ENCODE peak calls at places on chromosomes 6 and 20, in eight cellular contexts. I is lower lobe of right lung, R is tibial nerve, D is WERI-Rb-1, Z is AG04450, Y is dorsolateral prefrontal cortex, S is adrenal gland, G is suprapubic skin. M is an unnamed sample.
A peak's percentile ranks its signal among the peaks of the same experiment; 100 is the strongest.

GRCh38 chr6:136669299-136669699 is 119.1 kb upstream of the MAP7 start:
- DNase-seq in D (no peak), Y (no peak), G (no peak), I (no peak), R (no peak), S (peak; percentile 35), Z (peak; percentile 73), M (no peak)

GRCh38 chr20:14865731-14866130 is 528.3 kb upstream of the FLRT3 start:
- DNase-seq in Y (no peak), G (no peak), Z (no peak), D (no peak), R (no peak), S (no peak), I (no peak), M (no peak)

GRCh38 chr6:137852811-137853210 is 14.2 kb upstream of the TNFAIP3 start:
- DNase-seq in S (no peak), Z (no peak), I (no peak), R (no peak), D (no peak), G (no peak), Y (no peak), M (no peak)

GRCh38 chr20:7579888-7580287 is 360.4 kb downstream of the HAO1 start:
- DNase-seq in R (no peak), I (no peak), D (no peak), G (no peak), S (no peak), Z (no peak), Y (no peak), M (no peak)

GRCh38 chr6:83862776-83863471 is 3.4 kb downstream of the CYB5R4 start:
- DNase-seq in S (no peak), Z (no peak), I (no peak), R (no peak), D (no peak), Y (no peak), G (no peak), M (no peak)

GRCh38 chr20:36462440-36463211 is 78.7 kb upstream of the MYL9 start:
- DNase-seq in D (no peak), Y (no peak), I (peak; percentile 71), R (peak; percentile 46), G (peak; percentile 83), S (peak; percentile 67), Z (no peak), M (peak; percentile 80)

GRCh38 chr6:127630800-127631199 is 53.8 kb downstream of the C6orf58 start:
- DNase-seq in D (no peak), Y (no peak), S (no peak), R (no peak), I (no peak), Z (no peak), G (no peak), M (no peak)

GRCh38 chr6:139536751-139537617 is 162.5 kb upstream of the CITED2 start:
- DNase-seq in R (no peak), G (no peak), Y (no peak), D (no peak), I (no peak), Z (no peak), S (no peak), M (no peak)

GRCh38 chr6:79330723-79331122 is 96.2 kb upstream of the HMGN3 start:
- DNase-seq in S (no peak), D (no peak), G (no peak), I (no peak), R (no peak), Y (no peak), Z (no peak), M (no peak)

GRCh38 chr6:42193491-42193894 is 1.3 kb downstream of the GUCA1B start:
- DNase-seq in Z (no peak), I (no peak), D (peak; percentile 50), Y (no peak), R (no peak), S (no peak), G (no peak), M (no peak)

GRCh38 chr6:6390849-6391602 is 70.6 kb upstream of the F13A1 start:
- DNase-seq in G (no peak), R (no peak), Y (no peak), Z (no peak), S (no peak), D (no peak), I (no peak), M (no peak)

GRCh38 chr6:93424303-93425064 is 5.1 kb upstream of the EPHA7 start:
- DNase-seq in Y (no peak), Z (no peak), S (no peak), I (no peak), R (no peak), G (no peak), D (no peak), M (no peak)

GRCh38 chr20:31670371-31671228 is 32.9 kb downstream of the COX4I2 start:
- DNase-seq in D (no peak), S (peak; percentile 67), G (peak; percentile 85), I (peak; percentile 70), Y (peak; percentile 88), Z (no peak), R (peak; percentile 44), M (peak; percentile 78)

GRCh38 chr6:52551483-52552277 is 25.2 kb downstream of the TRAM2 start:
- DNase-seq in S (peak; percentile 79), Z (peak; percentile 87), Y (peak; percentile 38), D (peak; percentile 59), R (no peak), I (peak; percentile 67), G (no peak), M (peak; percentile 58)

GRCh38 chr6:132257561-132257960 is 143.7 kb downstream of the MOXD1 start:
- DNase-seq in G (no peak), Y (no peak), D (no peak), I (no peak), Z (no peak), R (no peak), S (no peak), M (no peak)

GRCh38 chr20:409697-410559 is 1.8 kb downstream of the RBCK1 start:
- DNase-seq in D (no peak), R (no peak), S (peak; percentile 40), Y (no peak), Z (no peak), I (no peak), G (no peak), M (no peak)

GRCh38 chr20:4617484-4617883 is 104.2 kb upstream of the PRND start:
- DNase-seq in Z (no peak), Y (no peak), I (no peak), D (no peak), G (no peak), S (no peak), R (no peak), M (no peak)

GRCh38 chr20:25546048-25546447 is 39.3 kb downstream of the NINL start:
- DNase-seq in I (no peak), G (no peak), D (no peak), Z (no peak), R (no peak), S (no peak), Y (no peak), M (no peak)
- H3K27ac ChIP-seq in I (peak overlapping the region; percentile 13), G (no peak overlapping the region), D (peak overlapping the region; percentile 89), Z (no peak overlapping the region), R (no peak overlapping the region), S (no peak overlapping the region), Y (no peak overlapping the region), M (no peak overlapping the region)

GRCh38 chr6:166334878-166335277 is 7.5 kb downstream of the SFT2D1 start:
- DNase-seq in G (no peak), I (no peak), Y (no peak), D (no peak), S (no peak), Z (no peak), R (no peak), M (no peak)

GRCh38 chr6:166335378-166336366 is 6.7 kb downstream of the SFT2D1 start:
- DNase-seq in I (no peak), R (no peak), Z (no peak), D (no peak), Y (no peak), G (no peak), S (no peak), M (no peak)

GRCh38 chr6:166333172-166333995 is 9.0 kb downstream of the SFT2D1 start:
- DNase-seq in D (no peak), Y (no peak), Z (no peak), S (no peak), G (no peak), R (no peak), I (no peak), M (no peak)

GRCh38 chr6:166331503-166332133 is 10.7 kb downstream of the SFT2D1 start:
- DNase-seq in S (no peak), D (no peak), R (no peak), I (no peak), Z (no peak), Y (no peak), G (no peak), M (no peak)

GRCh38 chr6:166330612-166331011 is 11.7 kb downstream of the SFT2D1 start:
- DNase-seq in Z (no peak), R (no peak), I (no peak), D (peak; percentile 93), S (no peak), G (no peak), Y (peak; percentile 83), M (peak; percentile 61)
- TF ChIP-seq CTCF in Z (no peak), R (no peak), I (no peak), D (peak; percentile 80), S (peak; percentile 17), G (no peak), Y (peak; percentile 63), M (peak; percentile 47)

GRCh38 chr6:63598001-63598250 is 25.6 kb downstream of the LOC128125822 start:
- DNase-seq in I (no peak), R (no peak), Y (no peak), Z (no peak), S (no peak), G (no peak), D (no peak), M (no peak)
- H3K4me3 ChIP-seq in I (peak overlapping the region; percentile 55), R (peak overlapping the region; percentile 56), Y (peak overlapping the region; percentile 77), Z (peak overlapping the region; percentile 70), S (peak overlapping the region; percentile 59), G (peak overlapping the region; percentile 57), D (peak overlapping the region; percentile 59), M (peak overlapping the region; percentile 62)

GRCh38 chr20:64006902-64007301 is 26.0 kb downstream of the PRPF6 start:
- DNase-seq in S (no peak), Z (no peak), R (no peak), Y (no peak), D (no peak), I (no peak), G (no peak), M (no peak)

GRCh38 chr20:64009811-64010387 is 26.1 kb upstream of the C20orf204 start:
- DNase-seq in S (no peak), Y (no peak), I (no peak), R (no peak), Z (no peak), D (no peak), G (no peak), M (no peak)

GRCh38 chr20:64005394-64005793 is 24.5 kb downstream of the PRPF6 start:
- DNase-seq in D (no peak), G (no peak), R (no peak), Z (no peak), S (peak; percentile 64), Y (no peak), I (no peak), M (no peak)

GRCh38 chr20:64003970-64004725 is 23.2 kb downstream of the PRPF6 start:
- DNase-seq in S (no peak), G (no peak), D (no peak), I (no peak), Y (no peak), R (no peak), Z (no peak), M (no peak)

DNA sequence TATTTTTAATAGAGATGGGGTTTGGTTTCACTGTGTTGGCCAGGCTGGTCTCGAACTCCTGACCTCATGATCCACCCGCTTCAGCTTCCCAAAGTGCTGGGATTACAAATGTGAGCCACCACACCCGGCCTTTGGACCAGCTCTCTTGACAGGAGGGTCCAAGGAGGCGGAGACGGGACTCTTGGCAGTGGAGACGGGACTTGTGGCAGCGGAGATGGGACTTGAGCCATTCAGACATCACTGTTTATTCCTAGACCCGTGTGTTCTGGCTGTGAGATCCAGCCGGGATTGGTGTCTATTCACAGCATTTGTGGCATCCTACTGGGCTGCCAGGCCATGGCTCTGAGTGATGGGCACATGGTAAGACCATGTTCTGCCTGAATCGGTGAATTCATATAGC is 25.6 kb downstream of the PRPF6 start:
- DNase-seq in S (no peak), Y (no peak), G (no peak), R (no peak), Z (no peak), D (no peak), I (no peak), M (no peak)
- H3K27ac ChIP-seq in S (no peak overlapping the region), Y (no peak overlapping the region), G (no peak overlapping the region), R (no peak overlapping the region), Z (no peak overlapping the region), D (no peak overlapping the region), I (no peak overlapping the region), M (no peak overlapping the region)